ENCODE peak calls at places on chromosomes 2 and 18, in seven cellular contexts. J, G, U, Y, W, Q and B are unnamed samples.

GRCh38 chr2:16218651-16219050 is 278.3 kb downstream of the MYCN start:
- DNase-seq in J (peak; percentile 39), G (no peak), U (peak; percentile 33), Y (peak; percentile 72), W (no peak), Q (peak; percentile 63), B (no peak)

GRCh38 chr2:128467321-128467901 is 148.7 kb upstream of the HS6ST1 start:
- DNase-seq in J (no peak), G (no peak), U (no peak), Y (no peak), W (no peak), Q (peak; percentile 33), B (no peak)

GRCh38 chr18:48743046-48743445 is 204.2 kb downstream of the CTIF start:
- DNase-seq in J (no peak), G (no peak), U (no peak), Y (peak; percentile 87), W (no peak), Q (no peak), B (no peak)

GRCh38 chr18:50179465-50179864 is 15.5 kb downstream of the MYO5B start:
- DNase-seq in J (no peak), G (no peak), U (no peak), Y (no peak), W (no peak), Q (no peak), B (no peak)

GRCh38 chr2:122980672-122981071 is 1044.4 kb upstream of the CNTNAP5 start:
- DNase-seq in J (no peak), G (no peak), U (no peak), Y (no peak), W (no peak), Q (no peak), B (no peak)

GRCh38 chr2:178072383-178073301 is at the start of gene PDE11A:
- DNase-seq in J (peak; percentile 88), G (no peak), U (peak; percentile 88), Y (peak; percentile 87), W (no peak), Q (peak; percentile 85), B (peak; percentile 8)

GRCh38 chr2:184367211-184367610 is 231.1 kb upstream of the ZNF804A start:
- DNase-seq in J (no peak), G (no peak), U (no peak), Y (no peak), W (no peak), Q (no peak), B (no peak)

GRCh38 chr2:38264649-38265322 is 112.3 kb downstream of the ATL2 start:
- DNase-seq in J (no peak), G (no peak), U (no peak), Y (no peak), W (no peak), Q (no peak), B (no peak)

GRCh38 chr18:36153203-36153602 is 23.5 kb downstream of the ELP2 start:
- DNase-seq in J (no peak), G (no peak), U (peak; percentile 23), Y (no peak), W (no peak), Q (no peak), B (no peak)

GRCh38 chr2:71154279-71154678 is 23.8 kb downstream of the MPHOSPH10 start:
- DNase-seq in J (no peak), G (no peak), U (no peak), Y (no peak), W (no peak), Q (no peak), B (no peak)

GRCh38 chr2:45759310-45759851 is 107.9 kb downstream of the PRKCE start:
- DNase-seq in J (no peak), G (no peak), U (no peak), Y (peak; percentile 79), W (no peak), Q (no peak), B (no peak)

GRCh38 chr2:191127235-191127634 is 23.6 kb downstream of the STAT4 start:
- DNase-seq in J (no peak), G (no peak), U (no peak), Y (no peak), W (no peak), Q (no peak), B (no peak)

GRCh38 chr2:225487901-225488416 is 88.4 kb downstream of the NYAP2 start:
- DNase-seq in J (no peak), G (no peak), U (no peak), Y (no peak), W (no peak), Q (no peak), B (no peak)
- TF ChIP-seq TAF1 in J (no peak), G (no peak), U (no peak), Y (no peak), W (no peak), Q (no peak), B (no peak)

DNA sequence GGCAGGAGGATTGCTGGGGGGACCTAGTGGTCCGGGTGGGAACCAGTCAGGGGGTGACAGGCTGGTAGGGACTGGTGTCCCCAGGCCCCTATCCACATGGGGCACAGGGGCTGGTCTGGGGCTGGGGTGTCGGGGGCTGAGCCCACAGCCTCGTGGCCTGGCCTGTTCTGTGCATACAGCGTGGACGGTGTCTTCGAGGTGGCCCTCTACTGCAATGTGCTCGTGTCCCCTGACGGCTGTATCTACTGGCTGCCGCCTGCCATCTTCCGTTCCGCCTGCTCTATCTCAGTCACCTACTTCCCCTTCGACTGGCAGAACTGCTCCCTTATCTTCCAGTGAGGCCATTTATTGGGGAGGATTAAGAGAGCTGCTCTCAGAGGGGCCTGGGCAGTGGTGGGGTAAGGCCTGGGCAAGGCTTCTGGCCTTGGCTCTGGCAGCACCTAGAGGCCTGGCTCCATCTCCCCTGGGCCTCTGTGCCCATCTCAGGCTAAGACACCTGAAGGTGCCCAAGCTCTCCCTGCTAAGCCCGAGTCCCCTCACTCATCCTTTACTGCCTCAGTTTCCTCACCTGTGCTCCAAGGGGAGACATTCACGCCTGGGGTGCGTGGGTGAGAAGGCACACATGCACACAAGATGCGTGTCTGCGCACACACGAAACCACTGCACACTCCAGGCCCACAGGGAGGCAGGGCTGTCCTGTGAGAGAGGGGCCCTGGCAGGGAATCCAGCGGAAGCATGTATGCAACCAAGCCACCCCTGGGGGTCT is 1.9 kb downstream of the CHRNG start:
- DNase-seq in J (no peak), G (no peak), U (no peak), Y (peak; percentile 42), W (no peak), Q (peak; percentile 47), B (peak; percentile 31)
- TF ChIP-seq POLR2AphosphoS5 in J (no peak), G (peak; percentile 28), U (no peak), Y (no peak), W (no peak), Q (no peak), B (no peak)

GRCh38 chr2:134139615-134140014 is 114.3 kb upstream of the MGAT5 start:
- DNase-seq in J (no peak), G (no peak), U (no peak), Y (no peak), W (no peak), Q (no peak), B (no peak)
- TF ChIP-seq TAF1 in J (no peak), G (no peak), U (no peak), Y (no peak), W (no peak), Q (no peak), B (no peak)

DNA sequence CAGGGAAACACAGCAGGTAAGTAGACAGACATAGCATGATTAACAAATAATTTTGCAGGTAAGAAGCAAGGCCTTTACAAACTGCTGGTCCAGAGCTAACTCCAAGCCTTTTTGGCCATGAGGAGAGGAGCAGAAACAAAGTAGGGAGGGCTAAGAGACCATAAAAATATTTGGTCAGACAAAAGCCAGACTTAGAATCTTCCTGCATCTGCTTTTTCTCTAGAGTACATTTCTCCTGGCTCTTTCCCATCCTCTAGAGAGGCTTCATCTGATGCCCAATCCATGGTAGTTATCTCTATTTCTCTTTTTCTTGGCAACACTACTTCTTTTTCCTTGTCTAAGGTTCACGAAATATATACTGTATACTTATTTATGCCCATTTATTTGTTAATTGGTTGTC is 577.1 kb downstream of the PIK3C3 start:
- DNase-seq in J (no peak), G (no peak), U (no peak), Y (no peak), W (no peak), Q (no peak), B (no peak)
- TF ChIP-seq POLR2AphosphoS5 in J (no peak), G (no peak), U (no peak), Y (no peak), W (no peak), Q (no peak), B (no peak)

DNA sequence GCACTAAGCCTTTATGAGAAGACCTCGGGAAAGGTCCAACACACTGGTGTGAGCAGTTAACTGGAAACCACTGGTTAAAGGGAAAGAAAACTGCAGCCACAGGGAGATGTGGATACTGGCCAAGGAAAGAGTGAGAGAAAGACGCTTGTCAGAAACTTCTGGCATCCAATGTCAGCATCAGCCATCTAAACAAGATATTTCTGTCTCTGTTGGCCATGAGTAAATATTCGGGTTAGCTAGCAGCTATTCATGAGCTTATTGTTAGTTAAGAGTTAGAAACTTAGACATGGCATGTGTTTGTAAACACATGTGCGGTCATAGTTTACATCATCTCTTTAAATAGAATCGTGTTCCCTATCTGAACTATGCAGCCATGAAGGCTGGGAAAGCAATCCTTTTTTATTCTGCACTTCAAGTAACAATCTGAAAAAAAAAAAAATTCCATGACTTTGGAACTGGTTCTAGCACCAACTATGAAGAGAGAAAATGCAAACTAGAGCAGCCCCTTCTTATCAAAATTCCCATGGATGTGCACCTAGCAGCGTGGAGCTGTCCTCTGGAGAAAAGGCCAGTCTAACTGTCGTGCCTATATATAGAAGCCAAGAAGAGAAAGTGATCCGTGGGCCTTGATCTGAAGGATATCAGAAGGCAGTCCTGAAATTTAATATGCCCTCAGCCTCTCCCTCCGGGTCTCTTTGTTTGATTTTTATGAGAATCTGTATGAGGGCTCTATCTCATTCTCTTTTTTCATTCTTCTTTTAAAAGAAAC is 84.0 kb upstream of the RFX8 start:
- DNase-seq in J (no peak), G (no peak), U (peak; percentile 77), Y (no peak), W (no peak), Q (no peak), B (no peak)
- TF ChIP-seq TAF1 in J (no peak), G (no peak), U (no peak), Y (no peak), W (no peak), Q (no peak), B (no peak)

DNA sequence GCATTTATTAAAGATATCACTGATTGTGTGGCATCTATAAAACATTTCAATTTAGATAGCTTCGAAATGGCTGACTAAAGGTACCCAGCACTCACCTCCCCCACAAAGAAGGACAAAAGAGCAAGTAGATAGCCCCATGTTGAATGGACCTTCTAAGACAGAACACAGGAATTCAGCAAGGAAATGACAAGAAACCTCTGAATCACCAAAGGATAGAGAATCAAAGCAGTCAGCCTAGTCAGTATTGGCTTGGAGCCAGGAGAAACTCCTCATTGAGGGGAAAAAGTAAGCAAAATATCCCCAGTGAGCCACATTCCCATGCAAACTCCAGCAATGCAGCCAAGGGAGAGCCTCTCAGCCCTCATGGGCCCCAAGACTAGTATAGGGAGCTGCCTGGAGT is 113.7 kb downstream of the BARD1 start:
- DNase-seq in J (no peak), G (no peak), U (no peak), Y (no peak), W (no peak), Q (no peak), B (no peak)
- TF ChIP-seq POLR2AphosphoS5 in J (no peak), G (no peak), U (no peak), Y (no peak), W (no peak), Q (no peak), B (no peak)

GRCh38 chr18:21703241-21703820 is 1.2 kb downstream of the ABHD3 start:
- DNase-seq in J (peak; percentile 21), G (no peak), U (no peak), Y (peak; percentile 34), W (peak; percentile 17), Q (no peak), B (peak; percentile 25)
- TF ChIP-seq TAF1 in J (no peak), G (no peak), U (no peak), Y (no peak), W (no peak), Q (no peak), B (no peak)

GRCh38 chr2:4501525-4501924 is 798.1 kb downstream of the DCDC2C start:
- DNase-seq in J (no peak), G (no peak), U (no peak), Y (no peak), W (no peak), Q (no peak), B (no peak)
- TF ChIP-seq POLR2AphosphoS5 in J (no peak), G (no peak), U (no peak), Y (no peak), W (no peak), Q (no peak), B (no peak)